ENCODE peak calls at places on chromosomes 1 and 21, in five cellular contexts. C is nephron progenitor cell, M is breast epithelium, U is astrocyte, X is neural progenitor cell. E is an unnamed sample.

GRCh38 chr1:7253118-7253480 is 467.8 kb downstream of the CAMTA1 start:
- DNase-seq in C (no peak), M (no peak), U (peak; percentile 62), X (no peak), E (no peak)

GRCh38 chr1:15966081-15966955 is 9.6 kb downstream of the ZBTB17 start:
- DNase-seq in C (no peak), M (no peak), U (peak; percentile 34), X (no peak), E (no peak)

GRCh38 chr1:202656951-202657646 is 53.2 kb downstream of the SYT2 start:
- DNase-seq in C (peak; percentile 82), M (no peak), U (no peak), X (peak; percentile 88), E (no peak)

GRCh38 chr1:61076728-61077675 is 5.4 kb upstream of the NFIA start:
- DNase-seq in C (peak; percentile 84), M (peak; percentile 70), U (peak; percentile 70), X (peak; percentile 96), E (peak; percentile 85)

GRCh38 chr1:82392513-82392912 is 591.8 kb downstream of the ADGRL2 start:
- DNase-seq in C (no peak), M (no peak), U (peak; percentile 85), X (no peak), E (no peak)

GRCh38 chr1:238642231-238642630 is 744.1 kb upstream of the CHRM3 start:
- DNase-seq in C (no peak), M (no peak), U (peak; percentile 85), X (no peak), E (no peak)

GRCh38 chr1:242871631-242872030 is 347.1 kb upstream of the PLD5 start:
- DNase-seq in C (no peak), M (no peak), U (no peak), X (no peak), E (no peak)

GRCh38 chr1:160006312-160006940 is 25.4 kb downstream of the PIGM start:
- DNase-seq in C (peak; percentile 80), M (peak; percentile 58), U (peak; percentile 50), X (peak; percentile 84), E (peak; percentile 76)

GRCh38 chr1:115677570-115677969 is 35.8 kb downstream of the VANGL1 start:
- DNase-seq in C (no peak), M (no peak), U (no peak), X (peak; percentile 12), E (no peak)

GRCh38 chr1:32969556-32969955 is 4.9 kb upstream of the RNF19B start:
- DNase-seq in C (no peak), M (no peak), U (peak; percentile 82), X (no peak), E (no peak)

GRCh38 chr1:184075040-184076029 is 23.8 kb downstream of the TSEN15 start:
- DNase-seq in C (peak; percentile 20), M (no peak), U (peak; percentile 41), X (peak; percentile 66), E (no peak)

GRCh38 chr1:68703921-68704354 is 207.1 kb upstream of the DEPDC1 start:
- DNase-seq in C (no peak), M (no peak), U (no peak), X (no peak), E (no peak)

GRCh38 chr1:39676951-39677350 is 5.0 kb upstream of the NT5C1A start:
- DNase-seq in C (no peak), M (no peak), U (no peak), X (no peak), E (no peak)

GRCh38 chr1:153357076-153357852 is 390 bp upstream of the S100A9 start:
- DNase-seq in C (no peak), M (peak; percentile 73), U (no peak), X (no peak), E (no peak)

GRCh38 chr1:168726311-168726710 is 2.7 kb downstream of the DPT start:
- DNase-seq in C (no peak), M (no peak), U (no peak), X (no peak), E (no peak)

GRCh38 chr1:113683384-113684152 is 75.7 kb downstream of the PHTF1 start:
- DNase-seq in C (no peak), M (no peak), U (no peak), X (no peak), E (no peak)

GRCh38 chr1:246106342-246106763 is 400.7 kb downstream of the SMYD3 start:
- DNase-seq in C (no peak), M (no peak), U (peak; percentile 60), X (no peak), E (no peak)

GRCh38 chr1:232454487-232454886 is 175.4 kb downstream of the SIPA1L2 start:
- DNase-seq in C (no peak), M (no peak), U (no peak), X (peak; percentile 45), E (no peak)

GRCh38 chr1:63794927-63795326 is 21.1 kb downstream of the ROR1 start:
- DNase-seq in C (no peak), M (no peak), U (peak; percentile 77), X (peak; percentile 56), E (no peak)

GRCh38 chr1:154304664-154305337 is 16.1 kb upstream of the AQP10 start:
- DNase-seq in C (no peak), M (no peak), U (peak; percentile 45), X (no peak), E (no peak)

GRCh38 chr1:43327549-43328292 is 9.9 kb upstream of the MPL start:
- DNase-seq in C (no peak), M (no peak), U (no peak), X (no peak), E (no peak)

GRCh38 chr1:43325381-43325780 is 12.2 kb upstream of the MPL start:
- DNase-seq in C (no peak), M (no peak), U (no peak), X (no peak), E (no peak)

GRCh38 chr1:43331688-43332087 is 5.9 kb upstream of the MPL start:
- DNase-seq in C (no peak), M (no peak), U (no peak), X (no peak), E (no peak)

GRCh38 chr1:43334453-43335205 is 3.0 kb upstream of the MPL start:
- DNase-seq in C (no peak), M (no peak), U (no peak), X (no peak), E (no peak)

DNA sequence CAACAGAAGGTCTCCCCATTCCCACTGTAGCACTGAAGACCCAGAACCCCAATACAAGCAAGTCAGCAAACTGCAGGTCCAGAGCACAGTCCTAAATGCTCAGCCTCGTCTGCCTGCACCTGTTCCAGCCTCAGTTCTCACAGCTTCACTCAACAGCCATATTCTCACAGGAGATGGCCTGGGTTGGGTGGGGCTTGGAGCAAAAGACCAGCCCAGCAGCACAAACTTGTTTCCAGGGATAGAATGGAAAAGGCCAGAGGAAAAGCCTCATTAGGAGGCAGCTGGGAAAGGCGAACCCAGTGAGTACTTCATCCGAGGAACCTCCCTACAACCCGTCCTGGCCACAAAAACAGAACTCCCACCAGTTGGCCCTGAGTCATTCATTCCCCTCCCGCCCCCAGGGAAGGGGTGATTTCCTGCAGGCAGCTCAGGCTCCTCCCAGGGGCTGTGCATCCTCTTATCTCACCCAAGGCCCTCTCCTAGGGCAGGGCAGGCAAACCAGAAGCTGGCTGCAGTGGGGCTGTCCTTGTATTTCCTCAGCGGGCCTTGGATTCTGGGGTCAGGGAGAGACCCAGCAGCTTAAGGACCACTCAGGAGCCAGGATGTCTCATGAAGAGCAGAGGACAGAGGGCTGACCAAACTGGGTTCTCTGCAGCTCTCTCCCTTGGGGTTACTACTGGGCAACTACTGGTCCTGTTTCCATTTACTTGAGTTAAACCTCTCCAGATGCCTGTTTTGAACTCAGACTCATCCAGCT is 7.4 kb upstream of the MPL start:
- DNase-seq in C (no peak), M (no peak), U (peak; percentile 81), X (no peak), E (no peak)
- TF ChIP-seq CTCF in C (no peak), M (no peak), U (no peak), X (no peak), E (no peak)

GRCh38 chr1:19333587-19334354 is 21.6 kb downstream of the SLC66A1 start:
- DNase-seq in C (no peak), M (no peak), U (no peak), X (no peak), E (no peak)
- TF ChIP-seq CTCF in C (no peak), M (no peak), U (no peak), X (no peak), E (no peak)

GRCh38 chr1:47786301-47786700 is 210.9 kb downstream of the TRABD2B start:
- DNase-seq in C (no peak), M (no peak), U (no peak), X (no peak), E (no peak)

GRCh38 chr1:47784294-47784650 is 212.9 kb downstream of the TRABD2B start:
- DNase-seq in C (no peak), M (no peak), U (no peak), X (no peak), E (no peak)

GRCh38 chr1:47787560-47787959 is 209.6 kb downstream of the TRABD2B start:
- DNase-seq in C (no peak), M (no peak), U (no peak), X (no peak), E (no peak)

GRCh38 chr1:47785118-47785517 is 212.1 kb downstream of the TRABD2B start:
- DNase-seq in C (no peak), M (no peak), U (no peak), X (no peak), E (no peak)

GRCh38 chr1:47785561-47786271 is 211.5 kb downstream of the TRABD2B start:
- DNase-seq in C (peak; percentile 17), M (no peak), U (no peak), X (peak; percentile 67), E (no peak)
- TF ChIP-seq CTCF in C (peak; percentile 28), M (no peak), U (no peak), X (peak; percentile 57), E (no peak)

DNA sequence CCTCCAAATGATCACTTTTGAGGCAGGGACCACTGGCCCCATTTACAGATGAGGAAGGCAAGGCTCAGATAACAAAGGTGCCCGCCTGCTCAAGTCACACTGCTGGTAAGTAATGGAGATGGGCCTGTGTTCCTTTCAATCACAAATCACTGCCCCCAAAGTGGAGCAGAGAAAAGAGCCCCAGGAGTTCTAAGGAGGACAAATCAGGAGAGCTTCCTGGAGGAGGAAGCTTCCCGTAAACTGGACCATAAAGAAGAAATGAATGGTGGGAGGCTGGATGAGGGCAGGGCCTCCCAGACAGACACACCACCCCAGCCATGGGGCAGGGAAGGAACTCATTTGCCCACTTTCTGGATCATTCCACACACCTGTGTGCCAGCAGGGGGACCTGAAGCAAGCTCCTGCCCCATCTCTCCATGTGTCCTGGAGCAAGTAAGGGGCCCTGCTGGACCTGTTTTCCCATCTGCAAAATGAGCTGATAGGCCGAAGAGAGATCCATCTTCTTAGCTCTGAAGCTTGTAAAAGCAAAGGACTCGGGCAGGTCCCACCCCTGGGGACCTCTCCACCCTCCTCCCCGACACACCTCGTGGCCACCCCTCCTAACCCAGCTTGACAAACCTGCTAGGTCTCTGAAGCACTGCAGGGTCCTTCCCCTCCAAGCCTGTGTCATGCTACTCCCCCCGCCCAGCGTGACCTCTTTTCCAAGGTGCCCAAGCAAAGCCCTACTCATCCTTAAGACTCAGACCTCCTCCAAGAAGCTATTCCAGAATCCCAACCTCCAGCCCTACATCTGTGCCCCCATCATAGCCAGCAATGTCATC is 5.5 kb downstream of the LAPTM5 start:
- DNase-seq in C (no peak), M (no peak), U (no peak), X (no peak), E (no peak)
- TF ChIP-seq CTCF in C (no peak), M (no peak), U (no peak), X (no peak), E (no peak)

GRCh38 chr21:36613554-36613953 is 85.4 kb upstream of the SIM2 start:
- DNase-seq in C (no peak), M (no peak), U (no peak), X (no peak), E (no peak)
- TF ChIP-seq CTCF in C (no peak), M (no peak), U (no peak), X (no peak), E (no peak)

E was measured in mesothelial cell of epicardium.